ENCODE peak calls at places on chromosomes 5 and 9, in nine cellular contexts. S, Q, Z, V, X, I, J, U and T are unnamed samples.
A peak's percentile ranks its signal among the peaks of the same experiment; 100 is the strongest.

GRCh38 chr9:6968271-6968670 is 210.5 kb downstream of the KDM4C start:
- DNase-seq in J (no peak), S (no peak), U (no peak), X (no peak), Q (no peak), I (peak; percentile 82), Z (no peak), V (no peak), T (no peak)

GRCh38 chr9:115121140-115121710 is 3.3 kb upstream of the TNC start:
- DNase-seq in I (no peak), S (no peak), Z (no peak), Q (no peak), V (no peak), X (no peak), J (no peak), U (no peak), T (no peak)

GRCh38 chr5:159163700-159164044 is 45.7 kb downstream of the RNF145 start:
- DNase-seq in Z (no peak), Q (no peak), I (no peak), U (no peak), V (no peak), X (no peak), J (no peak), S (no peak), T (no peak)

GRCh38 chr5:150138551-150139265 is 16.9 kb downstream of the PDGFRB start:
- DNase-seq in V (no peak), I (peak; percentile 97), Q (peak; percentile 72), Z (no peak), U (no peak), X (peak; percentile 41), S (peak; percentile 90), J (peak; percentile 74), T (no peak)

GRCh38 chr9:126470251-126470993 is 143.3 kb upstream of the LMX1B start:
- DNase-seq in S (peak; percentile 36), Q (no peak), V (no peak), U (no peak), X (no peak), I (no peak), J (no peak), Z (no peak), T (no peak)

GRCh38 chr5:17944046-17944445 is 309.8 kb downstream of the TAF11L14 start:
- DNase-seq in I (no peak), S (no peak), X (no peak), J (no peak), V (no peak), U (no peak), Z (no peak), Q (no peak), T (no peak)

GRCh38 chr9:129456549-129457324 is 164.2 kb downstream of the C9orf50 start:
- DNase-seq in J (no peak), X (no peak), Q (no peak), Z (no peak), V (no peak), S (no peak), I (no peak), U (no peak), T (no peak)

GRCh38 chr5:14428302-14429081 is 153.1 kb upstream of the OTULINL start:
- DNase-seq in U (no peak), S (no peak), X (no peak), Z (no peak), I (peak; percentile 23), V (no peak), J (no peak), Q (no peak), T (no peak)

GRCh38 chr5:154330097-154330667 is 115.6 kb upstream of the SAP30L start:
- DNase-seq in Z (no peak), S (no peak), X (no peak), Q (no peak), V (no peak), J (no peak), I (no peak), U (no peak), T (no peak)

GRCh38 chr5:83914662-83915418 is 194.2 kb upstream of the HAPLN1 start:
- DNase-seq in Z (no peak), I (no peak), S (no peak), V (no peak), J (no peak), U (no peak), X (no peak), Q (no peak), T (no peak)

GRCh38 chr5:132479812-132480441 is 10.6 kb downstream of the IRF1 start:
- DNase-seq in J (no peak), Z (peak; percentile 47), I (no peak), V (no peak), Q (no peak), U (no peak), S (no peak), X (no peak), T (no peak)

GRCh38 chr9:76717611-76718010 is 46.6 kb upstream of the PCA3 start:
- DNase-seq in U (no peak), S (peak; percentile 50), X (no peak), Q (peak; percentile 57), Z (no peak), V (no peak), J (no peak), I (no peak), T (no peak)

GRCh38 chr5:149174847-149175234 is 33.5 kb downstream of the ABLIM3 start:
- DNase-seq in Z (no peak), I (no peak), X (no peak), U (no peak), S (no peak), V (no peak), Q (no peak), J (no peak), T (no peak)

DNA sequence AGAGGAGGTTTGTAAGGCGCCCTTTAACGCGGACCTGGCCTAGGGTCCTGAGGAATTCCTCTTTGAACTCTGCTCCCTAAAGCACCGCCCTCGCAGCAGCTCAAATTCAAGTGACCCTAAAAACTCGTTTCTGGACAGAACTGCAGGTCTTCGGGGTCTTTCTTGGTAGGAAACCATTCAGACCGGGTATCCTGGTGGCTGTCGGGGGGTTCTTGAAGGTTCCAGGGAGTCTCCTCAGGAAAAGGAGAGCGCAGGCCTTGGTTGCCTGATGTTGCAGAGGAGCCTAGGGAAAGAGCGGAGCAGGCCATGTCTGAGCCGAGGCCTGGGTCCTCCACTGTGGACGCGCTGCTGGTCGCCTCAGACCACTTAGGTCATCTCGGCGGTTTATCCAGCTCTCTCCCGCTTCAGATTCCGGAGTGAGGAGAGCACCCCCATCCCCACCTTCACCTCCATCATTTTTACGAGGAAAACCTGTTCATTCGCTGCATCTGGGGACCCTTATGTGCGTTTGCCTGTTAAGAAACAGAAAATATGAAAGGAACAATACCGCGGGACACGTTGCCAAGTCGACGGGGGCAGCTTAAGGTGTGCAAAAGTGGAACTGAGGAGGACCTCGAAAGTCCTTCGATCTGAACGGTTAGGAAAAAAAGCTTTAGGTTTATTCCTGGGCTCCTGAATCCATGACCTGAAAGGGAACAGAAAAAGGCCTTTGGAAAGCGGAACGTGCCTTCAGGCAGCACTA is 299.4 kb downstream of the PARP8 start:
- DNase-seq in S (no peak), X (no peak), Z (no peak), I (no peak), U (no peak), J (peak; percentile 59), V (no peak), Q (no peak), T (no peak)
- H3K27me3 ChIP-seq in S (no peaks in the 10 kb centered on the region), X (no peaks in the 10 kb centered on the region), Z (no peaks in the 10 kb centered on the region), I (peaks cover 68% of the 10 kb centered on the region), U (peaks cover 50% of the 10 kb centered on the region), J (peaks cover 82% of the 10 kb centered on the region), V (peaks cover 1% of the 10 kb centered on the region), Q (peaks cover 74% of the 10 kb centered on the region), T (peaks cover 91% of the 10 kb centered on the region)

GRCh38 chr9:98700801-98701200 is 7.9 kb downstream of the GABBR2 start:
- DNase-seq in J (no peak), X (no peak), S (no peak), I (no peak), Z (no peak), U (no peak), Q (no peak), V (no peak), T (no peak)
- H3K27me3 ChIP-seq in J (peaks cover 11% of the 10 kb centered on the region), X (peaks cover 3% of the 10 kb centered on the region), S (no peaks in the 10 kb centered on the region), I (peaks cover 69% of the 10 kb centered on the region), Z (no peaks in the 10 kb centered on the region), U (no peaks in the 10 kb centered on the region), Q (no peaks in the 10 kb centered on the region), V (no peaks in the 10 kb centered on the region), T (no peaks in the 10 kb centered on the region)

GRCh38 chr9:37037744-37038640 is 3.9 kb upstream of the PAX5 start:
- DNase-seq in Q (no peak), U (no peak), J (peak; percentile 85), S (no peak), I (no peak), V (peak; percentile 74), X (no peak), Z (peak; percentile 70), T (no peak)
- H3K27me3 ChIP-seq in Q (peaks cover 73% of the 10 kb centered on the region), U (peaks cover 38% of the 10 kb centered on the region), J (peaks cover 100% of the 10 kb centered on the region), S (no peaks in the 10 kb centered on the region), I (peaks cover 97% of the 10 kb centered on the region), V (no peaks in the 10 kb centered on the region), X (peaks cover 8% of the 10 kb centered on the region), Z (no peaks in the 10 kb centered on the region), T (no peaks in the 10 kb centered on the region)

GRCh38 chr9:134877541-134877940 is 3.1 kb upstream of the FCN2 start:
- DNase-seq in Q (peak; percentile 34), V (no peak), Z (no peak), U (no peak), X (no peak), S (no peak), J (no peak), I (no peak), T (no peak)

GRCh38 chr9:134870746-134871667 is 9.6 kb upstream of the FCN2 start:
- DNase-seq in V (no peak), U (no peak), Q (no peak), Z (no peak), I (no peak), J (no peak), S (no peak), X (no peak), T (no peak)

GRCh38 chr9:134872482-134873231 is 8.0 kb upstream of the FCN2 start:
- DNase-seq in Z (no peak), V (no peak), Q (no peak), J (no peak), I (no peak), X (no peak), S (no peak), U (no peak), T (no peak)

GRCh38 chr9:134871941-134872340 is 8.7 kb upstream of the FCN2 start:
- DNase-seq in J (no peak), U (no peak), X (no peak), V (no peak), S (no peak), Q (no peak), Z (no peak), I (no peak), T (no peak)

DNA sequence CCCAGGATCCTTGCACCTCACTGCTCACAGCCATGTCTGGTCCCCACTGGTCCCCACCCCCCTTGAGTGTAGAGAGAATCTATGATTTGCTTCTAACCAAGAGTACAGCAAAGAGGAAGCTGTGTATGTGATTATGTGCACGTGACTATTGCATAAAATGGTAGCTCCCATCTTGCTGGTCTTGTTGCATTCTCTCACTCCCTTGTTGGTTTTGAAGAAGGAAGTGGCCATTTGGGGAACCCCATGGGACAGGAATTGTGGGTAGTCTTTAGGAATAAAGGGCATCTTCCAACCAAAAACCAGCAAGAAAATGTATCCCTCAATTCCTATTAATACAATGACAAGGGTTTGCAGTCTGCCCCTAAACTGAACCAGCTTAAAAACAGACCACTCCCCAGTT is 5.2 kb upstream of the FCN2 start:
- DNase-seq in V (no peak), U (no peak), J (no peak), Q (no peak), S (no peak), Z (no peak), X (no peak), I (no peak), T (no peak)
- H3K27me3 ChIP-seq in V (no peaks in the 10 kb centered on the region), U (no peaks in the 10 kb centered on the region), J (no peaks in the 10 kb centered on the region), Q (no peaks in the 10 kb centered on the region), S (no peaks in the 10 kb centered on the region), Z (no peaks in the 10 kb centered on the region), X (no peaks in the 10 kb centered on the region), I (peaks cover 41% of the 10 kb centered on the region), T (no peaks in the 10 kb centered on the region)